ENCODE peak calls at places on chromosomes 2 and 18, in seven cellular contexts. I, Z, Q, T, B, Y and K are unnamed samples.

GRCh38 chr2:199136681-199137080 is 321.1 kb downstream of the SATB2 start:
- DNase-seq in Y (peak; percentile 85), I (peak; percentile 67), T (no peak), B (no peak), Q (peak; percentile 19), Z (no peak), K (no peak)

GRCh38 chr2:203594541-203594940 is 59.4 kb upstream of the RAPH1 start:
- DNase-seq in Z (no peak), T (no peak), I (no peak), Y (no peak), Q (peak; percentile 35), B (no peak), K (no peak)

GRCh38 chr2:159133795-159134194 is 152.7 kb downstream of the WDSUB1 start:
- DNase-seq in Q (no peak), Z (no peak), I (no peak), B (no peak), T (no peak), Y (no peak), K (no peak)

GRCh38 chr2:230590333-230590732 is 122.3 kb upstream of the CAB39 start:
- DNase-seq in Q (no peak), Z (no peak), B (no peak), T (no peak), Y (no peak), I (no peak), K (no peak)

GRCh38 chr2:144801325-144801724 is 281.4 kb upstream of the ZEB2 start:
- DNase-seq in Y (no peak), Z (no peak), Q (no peak), I (no peak), T (no peak), B (no peak), K (no peak)

GRCh38 chr18:58668897-58669296 is 2.4 kb upstream of the MALT1 start:
- DNase-seq in T (no peak), Q (peak; percentile 17), Y (peak; percentile 50), Z (no peak), B (no peak), I (no peak), K (no peak)

GRCh38 chr2:229033816-229034215 is 237.3 kb downstream of the PID1 start:
- DNase-seq in T (no peak), Q (no peak), Y (no peak), B (no peak), Z (no peak), I (no peak), K (no peak)

GRCh38 chr2:234393352-234393751 is 103.5 kb downstream of the ARL4C start:
- DNase-seq in T (no peak), Z (no peak), Y (no peak), I (no peak), Q (no peak), B (no peak), K (no peak)

GRCh38 chr2:63888490-63889402 is 47.0 kb downstream of the UGP2 start:
- DNase-seq in Z (peak; percentile 54), Y (peak; percentile 37), Q (peak; percentile 56), T (peak; percentile 67), I (peak; percentile 64), B (no peak), K (peak; percentile 22)

GRCh38 chr2:145597011-145597410 is 1077.1 kb upstream of the ZEB2 start:
- DNase-seq in B (no peak), Y (no peak), T (no peak), I (no peak), Z (no peak), Q (no peak), K (no peak)

GRCh38 chr18:61901334-61901986 is 8.7 kb upstream of the RNF152 start:
- DNase-seq in B (peak; percentile 47), Z (peak; percentile 65), I (peak; percentile 48), Q (no peak), T (peak; percentile 81), Y (peak; percentile 43), K (no peak)

GRCh38 chr2:112646102-112646719 is 472 bp downstream of the SLC20A1 start:
- DNase-seq in I (peak; percentile 28), T (no peak), Y (peak; percentile 25), Q (no peak), Z (no peak), B (no peak), K (no peak)

GRCh38 chr2:237431372-237431771 is 17.4 kb upstream of the COL6A3 start:
- DNase-seq in Y (peak; percentile 81), B (no peak), I (no peak), Z (no peak), T (no peak), Q (no peak), K (no peak)

GRCh38 chr2:241507430-241508239 is 749 bp downstream of the STK25 start:
- DNase-seq in Y (peak; percentile 59), T (peak; percentile 83), I (peak; percentile 68), B (peak; percentile 48), Z (no peak), Q (peak; percentile 75), K (no peak)

GRCh38 chr18:80112623-80113248 is 3.7 kb downstream of the ADNP2 start:
- DNase-seq in I (no peak), Y (no peak), Q (no peak), T (no peak), B (no peak), Z (no peak), K (no peak)

GRCh38 chr18:66344227-66344626 is 259.7 kb downstream of the CDH19 start:
- DNase-seq in Y (no peak), B (no peak), I (no peak), Z (no peak), T (no peak), Q (no peak), K (no peak)

GRCh38 chr2:97871096-97871780 is 124.5 kb downstream of the TMEM131 start:
- DNase-seq in T (no peak), B (no peak), Z (no peak), Q (no peak), I (no peak), Y (peak; percentile 89), K (no peak)

GRCh38 chr2:30031184-30031583 is 109.8 kb upstream of the ALK start:
- DNase-seq in Q (no peak), T (no peak), B (no peak), I (no peak), Z (no peak), Y (peak; percentile 30), K (peak; percentile 44)

GRCh38 chr18:41244751-41245150 is 710.3 kb upstream of the PIK3C3 start:
- DNase-seq in I (no peak), Z (no peak), Q (no peak), Y (no peak), B (no peak), T (no peak), K (no peak)

GRCh38 chr2:72931280-72931910 is 14.1 kb downstream of the EMX1 start:
- DNase-seq in Z (no peak), I (peak; percentile 67), Q (peak; percentile 67), T (no peak), Y (peak; percentile 90), B (no peak), K (no peak)

GRCh38 chr2:165535443-165535842 is 65.9 kb downstream of the CSRNP3 start:
- DNase-seq in Q (no peak), Z (no peak), T (no peak), Y (no peak), B (no peak), I (no peak), K (no peak)

GRCh38 chr2:68740184-68740914 is 5.7 kb downstream of the ARHGAP25 start:
- DNase-seq in Y (peak; percentile 13), Z (no peak), T (no peak), B (no peak), I (no peak), Q (no peak), K (no peak)

GRCh38 chr18:76256897-76257500 is 238.0 kb downstream of the ZNF516 start:
- DNase-seq in Y (no peak), Z (peak; percentile 11), T (peak; percentile 50), I (peak; percentile 39), Q (peak; percentile 3), B (no peak), K (no peak)